ENCODE peak calls at places on chromosomes 11 and 22, in five cellular contexts. X is GM12878, Z is HepG2, B is K562, S is SK-N-SH. F is an unnamed sample.

GRCh38 chr11:126072141-126072741 is 9.6 kb upstream of the CDON start:
- DNase-seq in Z (peak), S (no peak), B (no peak), X (no peak), F (no peak)

GRCh38 chr11:128341280-128341679 is 246.1 kb downstream of the ETS1 start:
- DNase-seq in X (no peak), B (no peak), S (no peak), Z (no peak), F (no peak)

GRCh38 chr22:46635756-46636155 is 15.6 kb downstream of the GRAMD4 start:
- DNase-seq in B (peak), Z (no peak), S (no peak), X (no peak), F (no peak)

GRCh38 chr22:44587004-44587793 is 89.2 kb upstream of the RTL6 start:
- DNase-seq in S (no peak), X (no peak), Z (no peak), B (no peak), F (no peak)

GRCh38 chr22:41668971-41669911 is 19.4 kb downstream of the SNU13 start:
- DNase-seq in Z (no peak), X (no peak), S (no peak), B (no peak), F (no peak)

GRCh38 chr22:30459206-30460052 is 12.4 kb downstream of the SEC14L3 start:
- DNase-seq in B (peak), Z (peak), S (no peak), X (no peak), F (no peak)

GRCh38 chr22:46336119-46337078 is 885 bp downstream of the TRMU start:
- DNase-seq in S (peak), X (no peak), Z (peak), B (peak), F (no peak)

GRCh38 chr11:109435121-109435742 is 13.2 kb downstream of the C11orf87 start:
- DNase-seq in Z (no peak), X (no peak), S (no peak), B (no peak), F (no peak)

GRCh38 chr11:123505546-123506299 is 75.7 kb downstream of the GRAMD1B start:
- DNase-seq in B (no peak), X (no peak), Z (no peak), S (peak), F (no peak)

GRCh38 chr11:38315151-38315550 is 1717.1 kb upstream of the RAG2 start:
- DNase-seq in B (no peak), S (no peak), X (no peak), Z (no peak), F (no peak)

GRCh38 chr11:99911116-99911515 is 776.0 kb upstream of the ARHGAP42 start:
- DNase-seq in S (no peak), B (no peak), X (no peak), Z (no peak), F (no peak)

GRCh38 chr11:116960916-116961315 is 123.5 kb upstream of the APOA1 start:
- DNase-seq in B (no peak), S (no peak), X (no peak), Z (no peak), F (no peak)

GRCh38 chr11:45771194-45771941 is 33.6 kb upstream of the SLC35C1 start:
- DNase-seq in B (peak), S (peak), X (no peak), Z (peak), F (peak)

GRCh38 chr11:2375964-2376551 is 1.1 kb upstream of the CD81 start:
- DNase-seq in B (no peak), S (no peak), Z (no peak), X (no peak), F (no peak)

GRCh38 chr11:114059278-114059983 is at the start of gene ZBTB16:
- DNase-seq in Z (no peak), B (peak), X (no peak), S (peak), F (peak)

GRCh38 chr11:221998-222789 is 13.9 kb downstream of the SIRT3 start:
- DNase-seq in B (no peak), Z (no peak), S (no peak), X (no peak), F (no peak)

GRCh38 chr22:48578138-48579034 is 1249.3 kb downstream of the BRD1 start:
- DNase-seq in S (no peak), Z (no peak), B (no peak), X (no peak), F (no peak)

GRCh38 chr11:2803186-2804057 is 82.2 kb downstream of the CDKN1C start:
- DNase-seq in X (no peak), S (no peak), Z (no peak), B (no peak), F (no peak)

GRCh38 chr11:91790346-91790745 is 434.3 kb upstream of the FAT3 start:
- DNase-seq in S (peak), Z (no peak), X (no peak), B (no peak), F (no peak)

GRCh38 chr11:10387209-10388083 is 67.6 kb upstream of the AMPD3 start:
- DNase-seq in B (no peak), X (no peak), S (no peak), Z (no peak), F (no peak)

GRCh38 chr11:115409691-115410220 is 94.5 kb downstream of the CADM1 start:
- DNase-seq in S (peak), B (no peak), X (no peak), Z (peak), F (peak)

GRCh38 chr22:47957649-47958048 is 1195.2 kb downstream of the TBC1D22A start:
- DNase-seq in B (no peak), Z (no peak), S (no peak), X (no peak), F (no peak)

GRCh38 chr22:46149493-46149997 is 781 bp upstream of the PPARA start:
- DNase-seq in B (no peak), S (no peak), X (no peak), Z (no peak), F (no peak)

GRCh38 chr11:76250520-76251222 is 44.4 kb upstream of the WNT11 start:
- DNase-seq in Z (no peak), X (no peak), S (no peak), B (no peak), F (no peak)

GRCh38 chr11:34161812-34162506 is 56.5 kb downstream of the NAT10 start:
- DNase-seq in S (no peak), B (peak), X (no peak), Z (no peak), F (no peak)

GRCh38 chr11:87743002-87743401 is 432.2 kb downstream of the RAB38 start:
- DNase-seq in B (no peak), X (no peak), Z (no peak), S (no peak), F (no peak)

GRCh38 chr11:120907971-120908370 is 115.9 kb upstream of the TBCEL start:
- DNase-seq in S (no peak), B (no peak), X (no peak), Z (no peak), F (no peak)

GRCh38 chr22:30045901-30046715 is 34.2 kb upstream of the HORMAD2 start:
- DNase-seq in Z (no peak), S (no peak), B (no peak), X (no peak), F (peak)

GRCh38 chr11:17792161-17792560 is 57.6 kb downstream of the KCNC1 start:
- DNase-seq in Z (no peak), S (no peak), B (no peak), X (no peak), F (no peak)

GRCh38 chr11:46521947-46522681 is 71.7 kb downstream of the AMBRA1 start:
- DNase-seq in Z (no peak), S (no peak), B (no peak), X (no peak), F (no peak)

GRCh38 chr22:39434243-39434653 is 22.6 kb upstream of the MGAT3 start:
- DNase-seq in B (no peak), S (no peak), X (no peak), Z (no peak), F (no peak)

GRCh38 chr11:86116996-86117705 is 48.3 kb upstream of the PICALM start:
- DNase-seq in S (no peak), Z (no peak), X (no peak), B (no peak), F (no peak)
- TF ChIP-seq FOXM1 in S (no peak), Z (no peak), X (no peak), B (no peak), F (no peak)

GRCh38 chr11:84720706-84721402 is 906.3 kb downstream of the DLG2 start:
- DNase-seq in X (no peak), B (no peak), S (peak), Z (no peak), F (no peak)
- TF ChIP-seq FOXM1 in X (no peak), B (no peak), S (no peak), Z (no peak), F (no peak)

DNA sequence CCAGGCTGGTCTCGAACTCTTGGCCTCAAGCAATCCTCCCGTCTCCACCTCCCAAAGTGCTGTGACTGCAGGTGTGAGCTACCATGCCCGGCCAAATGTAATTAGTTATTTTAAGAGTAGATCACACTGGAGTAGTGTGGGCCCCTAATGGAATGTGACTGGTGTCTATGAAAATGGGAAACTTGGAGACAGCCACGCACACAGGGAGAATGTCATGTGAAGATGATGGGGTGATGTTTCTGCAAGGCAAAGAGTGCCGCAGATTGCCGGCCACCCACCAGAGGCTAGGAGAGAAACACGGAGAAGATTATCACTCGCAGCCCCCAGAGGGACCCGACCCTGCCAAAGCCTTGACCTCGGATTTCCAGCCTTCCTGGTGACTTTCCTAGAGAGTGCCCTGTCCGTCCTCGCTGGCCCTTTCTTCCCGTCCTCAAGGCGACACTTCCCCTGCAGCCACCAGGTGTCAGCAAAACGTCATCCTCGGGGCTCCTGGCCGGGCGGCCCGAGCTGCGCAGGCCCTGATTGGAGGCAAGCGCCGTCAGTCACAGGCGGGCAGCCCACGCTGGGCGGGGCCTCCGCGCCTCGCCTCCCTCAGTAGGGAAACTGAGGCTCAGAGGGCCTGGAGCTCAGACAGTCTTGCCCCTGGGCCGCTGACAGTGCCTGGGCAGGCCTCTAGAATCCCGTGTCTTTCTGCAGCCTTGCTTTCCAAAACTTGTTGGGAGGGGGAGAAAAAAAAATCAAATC is 16.3 kb downstream of the CRYBB2 start:
- DNase-seq in X (no peak), Z (peak), B (peak), S (peak), F (peak)
- TF ChIP-seq FOXM1 in X (no peak), Z (no peak), B (no peak), S (no peak), F (no peak)

DNA sequence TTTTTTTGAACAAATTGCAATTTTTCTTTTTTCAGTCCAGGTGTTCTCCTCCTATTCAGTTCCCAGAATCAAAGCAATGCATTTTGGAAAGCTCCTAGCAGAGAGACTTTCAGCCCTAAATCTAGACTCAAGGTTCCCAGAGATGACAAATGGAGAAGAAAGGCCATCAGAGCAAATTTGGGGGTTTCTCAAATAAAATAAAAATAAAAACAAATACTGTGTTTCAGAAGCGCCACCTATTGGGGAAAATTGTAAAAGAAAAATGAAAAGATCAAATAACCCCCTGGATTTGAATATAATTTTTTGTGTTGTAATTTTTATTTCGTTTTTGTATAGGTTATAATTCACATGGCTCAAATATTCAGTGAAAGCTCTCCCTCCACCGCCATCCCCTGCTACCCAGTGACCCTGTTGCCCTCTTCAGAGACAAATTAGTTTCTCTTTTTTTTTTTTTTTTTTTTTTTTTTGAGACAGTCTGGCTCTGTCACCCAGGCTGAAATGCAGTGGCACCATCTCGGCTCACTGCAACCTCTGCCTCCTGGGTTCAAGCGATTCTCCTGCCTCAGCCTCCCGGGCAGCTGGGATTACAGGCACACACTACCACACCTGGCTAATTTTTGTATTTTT is 6.2 kb upstream of the UBE4A start:
- DNase-seq in B (peak), X (no peak), S (peak), Z (no peak), F (no peak)
- TF ChIP-seq FOXM1 in B (no peak), X (no peak), S (no peak), Z (no peak), F (no peak)

DNA sequence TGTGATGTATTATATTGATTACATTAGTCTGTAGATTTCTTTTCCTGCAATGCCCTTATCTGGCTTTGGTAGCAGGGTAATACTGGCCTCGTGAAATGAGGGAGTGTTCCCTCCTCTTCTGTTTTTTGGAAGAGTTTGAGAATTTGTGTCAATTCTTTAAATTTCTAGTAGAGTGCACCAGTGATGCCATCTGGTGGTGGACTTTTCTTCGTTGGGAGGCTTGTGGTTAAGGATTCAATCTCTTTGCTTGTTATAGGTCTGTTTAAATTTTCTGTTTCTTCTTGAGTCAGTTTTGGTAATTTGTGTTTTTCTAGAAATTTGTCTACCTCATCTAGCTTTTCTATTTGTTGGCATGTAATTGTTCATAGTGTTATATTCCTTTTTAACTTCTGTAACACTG is 18.9 kb downstream of the SHANK3 start:
- DNase-seq in S (no peak), Z (peak), X (peak), B (peak), F (no peak)
- TF ChIP-seq FOXM1 in S (no peak), Z (no peak), X (no peak), B (no peak), F (no peak)

GRCh38 chr11:29119691-29120328 is 897.0 kb downstream of the KCNA4 start:
- DNase-seq in Z (no peak), S (no peak), B (no peak), X (no peak), F (peak)
- TF ChIP-seq FOXM1 in Z (no peak), S (no peak), B (no peak), X (no peak), F (no peak)

GRCh38 chr11:28703371-28703770 is 595.2 kb downstream of the METTL15 start:
- DNase-seq in B (no peak), X (no peak), Z (no peak), S (no peak), F (no peak)
- TF ChIP-seq FOXM1 in B (no peak), X (no peak), Z (no peak), S (no peak), F (no peak)

DNA sequence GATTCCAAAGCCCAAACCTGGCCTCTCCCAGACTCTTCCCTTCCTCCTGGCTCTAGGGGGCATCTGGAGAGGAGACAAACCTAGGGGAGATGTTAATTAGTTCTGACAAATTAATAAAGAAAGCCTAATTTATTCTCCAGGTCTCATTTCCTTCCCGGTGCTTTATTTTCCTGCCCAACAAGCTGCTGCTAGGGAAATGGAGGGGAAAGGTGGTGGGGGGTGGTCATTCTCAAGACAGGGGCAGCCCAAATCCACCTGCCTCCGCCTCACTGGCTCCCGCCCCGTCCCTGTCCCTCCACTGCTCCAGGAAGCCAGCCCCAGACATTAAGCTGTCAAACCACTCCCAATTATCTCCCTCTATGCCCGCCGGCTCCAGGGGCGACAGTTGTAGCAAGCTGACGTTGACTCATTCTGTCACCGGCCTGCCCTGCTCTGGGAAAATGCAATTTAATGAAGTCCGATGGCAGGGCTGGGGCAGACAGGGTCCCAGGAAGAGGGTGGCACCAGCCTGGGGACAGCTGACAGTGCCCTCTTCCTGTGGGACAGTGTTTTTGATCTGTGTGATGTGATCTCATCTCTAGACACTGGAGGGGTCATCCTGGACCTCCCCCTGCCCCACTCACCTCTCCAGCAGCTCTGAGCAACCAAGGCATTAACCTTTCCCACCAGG is 27.3 kb downstream of the NECTIN1 start:
- DNase-seq in B (no peak), Z (no peak), S (peak), X (no peak), F (no peak)
- TF ChIP-seq FOXM1 in B (no peak), Z (no peak), S (no peak), X (no peak), F (no peak)

GRCh38 chr11:68146704-68147474 is 25.7 kb upstream of the CHKA start:
- DNase-seq in B (peak), X (no peak), S (peak), Z (peak), F (peak)

GRCh38 chr11:68148071-68148805 is 27.1 kb upstream of the CHKA start:
- DNase-seq in Z (no peak), S (no peak), B (no peak), X (no peak), F (no peak)

GRCh38 chr11:68148882-68149281 is 27.7 kb upstream of the CHKA start:
- DNase-seq in X (no peak), S (no peak), B (no peak), Z (no peak), F (no peak)

GRCh38 chr11:68149417-68149816 is 28.2 kb upstream of the CHKA start:
- DNase-seq in X (no peak), S (no peak), Z (no peak), B (no peak), F (no peak)

GRCh38 chr11:68150029-68150428 is 28.8 kb upstream of the CHKA start:
- DNase-seq in X (no peak), B (peak), Z (peak), S (no peak), F (no peak)
- TF ChIP-seq FOXM1 in X (no peak), B (no peak), Z (no peak), S (no peak), F (no peak)